ENCODE peak calls at places on chromosomes 6 and 20, in eight cellular contexts. T, O, G, E, Q, C, N and S are unnamed samples.

GRCh38 chr6:12343440-12344162 is 53.4 kb downstream of the EDN1 start:
- DNase-seq in T (no peak), O (no peak), G (no peak), E (no peak), Q (no peak), C (peak; percentile 63), N (peak; percentile 24), S (no peak)

GRCh38 chr6:93278241-93278640 is 141.1 kb downstream of the EPHA7 start:
- DNase-seq in T (no peak), O (no peak), G (no peak), E (no peak), Q (no peak), C (no peak), N (no peak), S (no peak)

GRCh38 chr20:63416631-63417030 is 55.5 kb upstream of the CHRNA4 start:
- DNase-seq in T (no peak), O (peak; percentile 86), G (no peak), E (no peak), Q (no peak), C (no peak), N (no peak), S (no peak)

GRCh38 chr6:109236140-109237081 is 141.1 kb downstream of the CEP57L1 start:
- DNase-seq in T (no peak), O (no peak), G (no peak), E (peak; percentile 91), Q (no peak), C (peak; percentile 36), N (no peak), S (no peak)

GRCh38 chr20:15555913-15556312 is 1017.3 kb downstream of the KIF16B start:
- DNase-seq in T (no peak), O (no peak), G (no peak), E (no peak), Q (no peak), C (no peak), N (peak; percentile 8), S (no peak)

GRCh38 chr20:11432407-11432806 is 485.3 kb upstream of the BTBD3 start:
- DNase-seq in T (no peak), O (no peak), G (no peak), E (no peak), Q (no peak), C (no peak), N (no peak), S (no peak)

GRCh38 chr6:127435717-127436220 is 23.4 kb downstream of the KIAA0408 start:
- DNase-seq in T (no peak), O (no peak), G (no peak), E (peak; percentile 55), Q (no peak), C (no peak), N (no peak), S (no peak)

GRCh38 chr6:29676981-29677601 is 3.9 kb downstream of the ZFP57 start:
- DNase-seq in T (no peak), O (no peak), G (no peak), E (no peak), Q (no peak), C (no peak), N (no peak), S (no peak)

GRCh38 chr6:38214159-38214558 is 394.6 kb downstream of the ZFAND3 start:
- DNase-seq in T (no peak), O (no peak), G (no peak), E (no peak), Q (no peak), C (no peak), N (no peak), S (no peak)

GRCh38 chr6:107186047-107186446 is 70.7 kb upstream of the BEND3 start:
- DNase-seq in T (no peak), O (no peak), G (no peak), E (no peak), Q (no peak), C (no peak), N (no peak), S (no peak)

GRCh38 chr6:1589208-1589607 is 20.5 kb upstream of the FOXC1 start:
- DNase-seq in T (no peak), O (no peak), G (no peak), E (no peak), Q (no peak), C (peak; percentile 41), N (no peak), S (no peak)

GRCh38 chr6:73451166-73452106 is 661 bp downstream of the CGAS start:
- DNase-seq in T (peak; percentile 52), O (peak; percentile 54), G (peak; percentile 66), E (peak; percentile 9), Q (peak; percentile 46), C (peak; percentile 50), N (peak; percentile 6), S (peak; percentile 82)

GRCh38 chr6:40164345-40164755 is 230.1 kb upstream of the MOCS1 start:
- DNase-seq in T (no peak), O (no peak), G (no peak), E (no peak), Q (no peak), C (no peak), N (no peak), S (no peak)

GRCh38 chr6:161804804-161805203 is 530.9 kb upstream of the AGPAT4 start:
- DNase-seq in T (no peak), O (no peak), G (no peak), E (no peak), Q (no peak), C (no peak), N (no peak), S (no peak)

GRCh38 chr6:38755874-38756273 is 40.8 kb downstream of the DNAH8 start:
- DNase-seq in T (no peak), O (no peak), G (no peak), E (no peak), Q (no peak), C (no peak), N (no peak), S (no peak)

GRCh38 chr6:157131250-157131649 is 192.1 kb downstream of the TMEM242 start:
- DNase-seq in T (no peak), O (no peak), G (no peak), E (no peak), Q (no peak), C (no peak), N (no peak), S (no peak)

GRCh38 chr20:19867940-19868371 is 109.9 kb downstream of the RIN2 start:
- DNase-seq in T (peak; percentile 41), O (no peak), G (peak; percentile 78), E (no peak), Q (no peak), C (no peak), N (no peak), S (no peak)
- TF ChIP-seq CTCF in T (no peak), O (no peak), G (no peak), E (no peak), Q (no peak), C (no peak), N (no peak), S (no peak)

GRCh38 chr20:58139849-58140786 is 88.3 kb downstream of the ANKRD60 start:
- DNase-seq in T (no peak), O (peak; percentile 73), G (no peak), E (no peak), Q (no peak), C (no peak), N (no peak), S (no peak)

GRCh38 chr20:58135441-58136170 is 92.8 kb downstream of the ANKRD60 start:
- DNase-seq in T (no peak), O (peak; percentile 89), G (no peak), E (no peak), Q (no peak), C (no peak), N (no peak), S (no peak)

GRCh38 chr20:58138395-58138794 is 90.1 kb downstream of the ANKRD60 start:
- DNase-seq in T (no peak), O (peak; percentile 45), G (no peak), E (no peak), Q (no peak), C (no peak), N (no peak), S (no peak)

GRCh38 chr20:58137236-58137635 is 91.2 kb downstream of the ANKRD60 start:
- DNase-seq in T (no peak), O (peak; percentile 66), G (no peak), E (no peak), Q (no peak), C (no peak), N (no peak), S (no peak)

DNA sequence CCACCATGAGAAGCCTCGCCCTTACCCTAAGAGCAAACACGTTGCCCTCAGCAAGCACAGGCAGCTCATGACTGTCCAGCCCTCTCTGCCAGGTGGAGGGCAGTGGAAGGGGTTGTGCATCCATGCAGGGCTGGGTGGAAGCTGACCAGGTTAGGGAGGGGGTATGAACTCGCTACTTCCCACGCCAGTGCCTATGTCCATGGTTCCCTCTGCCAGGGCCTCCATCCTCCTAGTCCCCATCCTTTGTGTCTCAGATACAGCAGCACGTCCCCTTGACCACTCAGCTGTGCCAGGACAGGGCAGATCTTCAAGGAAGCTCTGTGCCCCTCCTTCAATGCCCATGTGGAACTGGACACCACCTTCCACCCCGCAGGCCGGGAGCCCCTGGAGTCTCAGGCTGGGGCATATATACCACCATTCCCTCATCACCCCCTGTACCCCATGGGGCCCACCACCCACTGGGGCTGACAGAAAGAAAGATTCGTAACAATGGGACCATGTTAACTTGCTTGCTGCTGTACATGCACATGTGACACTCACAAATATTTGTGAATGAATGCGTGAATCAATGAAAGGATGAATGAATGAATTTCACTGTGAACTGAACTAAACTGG is 90.7 kb downstream of the ANKRD60 start:
- DNase-seq in T (no peak), O (peak; percentile 75), G (no peak), E (no peak), Q (no peak), C (no peak), N (no peak), S (no peak)
- H3K27me3 ChIP-seq in T (peaks cover 39% of the 10 kb centered on the region), O (no peaks in the 10 kb centered on the region), G (peaks cover 13% of the 10 kb centered on the region), E (peaks cover 14% of the 10 kb centered on the region), Q (peaks cover 75% of the 10 kb centered on the region), C (peaks cover 30% of the 10 kb centered on the region), N (no peaks in the 10 kb centered on the region), S (peaks cover 1% of the 10 kb centered on the region)

GRCh38 chr6:137740967-137741761 is 125.9 kb upstream of the TNFAIP3 start:
- DNase-seq in T (no peak), O (no peak), G (no peak), E (peak; percentile 41), Q (no peak), C (no peak), N (no peak), S (no peak)
- TF ChIP-seq CTCF in T (no peak), O (no peak), G (no peak), E (no peak), Q (no peak), C (no peak), N (no peak), S (peak; percentile 44)

DNA sequence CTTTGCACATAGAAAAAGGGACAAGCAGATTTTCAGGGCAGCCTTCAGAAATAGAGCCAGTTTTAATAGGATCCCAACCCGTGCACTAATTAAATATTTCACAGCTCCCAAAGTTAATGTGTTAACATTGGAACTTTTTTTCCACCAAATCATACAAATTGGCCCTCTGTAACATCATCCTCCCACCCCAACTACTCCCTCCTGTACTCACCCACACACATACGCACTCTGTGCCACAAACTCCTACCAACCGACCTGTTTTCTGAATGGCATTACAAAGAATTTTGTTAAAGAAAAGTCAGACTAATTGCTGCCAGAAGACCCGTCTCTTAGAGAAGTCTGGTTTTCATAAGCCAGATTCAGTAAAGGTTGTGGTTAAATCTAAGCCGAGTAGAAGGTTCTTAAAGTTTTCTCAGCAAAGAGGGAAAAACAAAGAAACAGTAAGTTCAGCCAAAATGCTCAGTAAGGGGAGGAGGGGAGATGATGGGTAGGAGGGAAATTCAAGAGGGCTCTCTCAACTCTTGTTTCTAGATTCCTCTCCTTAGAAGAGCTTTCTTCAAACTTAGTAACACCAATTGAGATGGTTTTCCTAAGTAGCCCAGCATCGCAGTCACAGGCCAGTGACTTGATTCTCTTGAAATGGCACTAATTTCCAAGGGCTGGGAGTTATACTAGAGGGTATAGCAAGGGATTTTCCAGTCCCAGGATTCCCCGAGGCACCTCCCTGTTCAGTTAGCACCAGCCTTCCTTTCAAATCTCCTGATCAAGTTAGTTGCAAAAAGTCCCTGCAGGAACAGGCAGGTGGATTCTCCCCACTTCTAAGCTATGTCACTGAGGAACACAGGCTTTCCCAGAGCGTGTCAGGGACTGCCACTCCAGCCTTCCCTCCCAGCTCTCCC is 27.9 kb downstream of the TFAP2A start:
- DNase-seq in T (no peak), O (no peak), G (no peak), E (no peak), Q (no peak), C (no peak), N (no peak), S (no peak)
- H3K27me3 ChIP-seq in T (peaks cover 100% of the 10 kb centered on the region), O (no peaks in the 10 kb centered on the region), G (peaks cover 37% of the 10 kb centered on the region), E (peaks cover 100% of the 10 kb centered on the region), Q (peaks cover 100% of the 10 kb centered on the region), C (peaks cover 100% of the 10 kb centered on the region), N (peaks cover 5% of the 10 kb centered on the region), S (peaks cover 2% of the 10 kb centered on the region)